ENCODE peak calls at places on chromosomes 13 and 19, in five cellular contexts. X is SK-N-SH; B is CD4-positive, alpha-beta T cell; T is CD8-positive, alpha-beta memory T cell; M is neural progenitor cell. P is an unnamed sample.

GRCh38 chr19:51552996-51553725 is 17.9 kb upstream of the ZNF175 start:
- DNase-seq in B (peak; percentile 16), T (peak; percentile 6), X (peak; percentile 40), M (peak; percentile 88), P (no peak)

GRCh38 chr13:102555914-102556553 is 40.8 kb upstream of the TPP2 start:
- DNase-seq in M (peak; percentile 39), X (peak; percentile 47), T (peak; percentile 19), B (no peak), P (no peak)

GRCh38 chr13:106602178-106602577 is 34.2 kb upstream of the ARGLU1 start:
- DNase-seq in M (no peak), X (no peak), B (no peak), T (no peak), P (no peak)

GRCh38 chr13:67228909-67229308 is 1.2 kb downstream of the PCDH9 start:
- DNase-seq in X (no peak), T (no peak), M (no peak), B (no peak), P (no peak)

GRCh38 chr19:53942001-53942786 is 20.5 kb upstream of the CACNG8 start:
- DNase-seq in T (no peak), X (peak; percentile 78), M (peak; percentile 96), B (no peak), P (no peak)

GRCh38 chr19:41439441-41440222 is at the start of gene DMAC2:
- DNase-seq in M (peak; percentile 99), B (peak; percentile 94), T (peak; percentile 89), X (peak; percentile 94), P (peak; percentile 97)

GRCh38 chr13:50892162-50892944 is 17.2 kb upstream of the RNASEH2B start:
- DNase-seq in T (peak; percentile 36), B (peak; percentile 42), M (no peak), X (no peak), P (no peak)

GRCh38 chr19:35216026-35216832 is 12.3 kb downstream of the FAM187B start:
- DNase-seq in X (no peak), B (no peak), M (no peak), T (no peak), P (no peak)

GRCh38 chr19:19259741-19260140 is 13.4 kb downstream of the TM6SF2 start:
- DNase-seq in X (peak; percentile 80), B (no peak), T (no peak), M (peak; percentile 56), P (peak; percentile 72)

GRCh38 chr13:60009300-60010248 is 154.2 kb downstream of the DIAPH3 start:
- DNase-seq in M (no peak), X (no peak), B (no peak), T (no peak), P (no peak)

GRCh38 chr19:1254081-1254527 is 5.7 kb downstream of the MIDN start:
- DNase-seq in X (no peak), T (no peak), B (no peak), M (no peak), P (peak; percentile 73)

GRCh38 chr19:17137417-17137816 is 61.8 kb downstream of the MYO9B start:
- DNase-seq in T (no peak), X (no peak), B (no peak), M (no peak), P (no peak)

GRCh38 chr13:28493740-28494536 is 990 bp downstream of the FLT1 start:
- DNase-seq in B (no peak), M (peak; percentile 67), X (peak; percentile 28), T (no peak), P (no peak)

GRCh38 chr13:44417446-44417845 is 43.8 kb downstream of the SERP2 start:
- DNase-seq in M (no peak), T (no peak), B (no peak), X (no peak), P (no peak)
- H3K27ac ChIP-seq in M (no peak overlapping the region), T (no peak overlapping the region), B (no peak overlapping the region), X (no peak overlapping the region), P (no peak overlapping the region)

DNA sequence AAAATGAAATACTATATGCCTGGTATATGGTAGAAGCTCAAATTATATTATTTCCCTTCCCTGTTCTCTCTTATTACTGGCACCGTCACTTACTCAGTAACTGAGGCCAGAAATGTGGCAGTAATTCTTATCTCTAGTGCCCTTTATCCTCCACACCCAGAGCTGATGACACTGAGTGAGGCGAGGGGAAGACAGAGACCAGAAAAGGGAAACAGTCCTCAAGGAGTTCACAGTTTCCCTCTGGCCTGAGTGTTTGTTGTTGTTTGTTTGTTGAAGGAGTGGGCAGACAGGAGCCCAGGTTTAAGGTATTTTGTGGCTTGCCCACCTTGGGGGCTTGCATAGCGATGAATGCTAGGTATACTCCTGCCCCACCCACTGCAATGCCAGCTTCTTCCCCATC is 101.5 kb upstream of the FNDC3A start:
- DNase-seq in M (no peak), T (no peak), B (no peak), X (no peak), P (no peak)
- H3K27ac ChIP-seq in M (no peak overlapping the region), T (no peak overlapping the region), B (no peak overlapping the region), X (no peak overlapping the region), P (no peak overlapping the region)

GRCh38 chr19:12763100-12763499 is 11.5 kb downstream of the BEST2 start:
- DNase-seq in B (no peak), T (no peak), M (no peak), X (peak; percentile 11), P (no peak)

GRCh38 chr19:12756150-12756883 is 4.7 kb downstream of the BEST2 start:
- DNase-seq in M (no peak), X (no peak), T (no peak), B (no peak), P (no peak)

GRCh38 chr19:12759686-12760085 is 8.1 kb downstream of the BEST2 start:
- DNase-seq in X (no peak), T (no peak), M (no peak), B (no peak), P (no peak)

GRCh38 chr19:12754465-12755196 is 3.0 kb downstream of the BEST2 start:
- DNase-seq in M (no peak), B (no peak), T (no peak), X (peak; percentile 22), P (no peak)

GRCh38 chr19:12757544-12758274 is 6.1 kb downstream of the BEST2 start:
- DNase-seq in T (peak; percentile 63), B (peak; percentile 50), M (peak; percentile 90), X (peak; percentile 94), P (peak; percentile 68)
- H3K27ac ChIP-seq in T (no peak overlapping the region), B (no peak overlapping the region), M (no peak overlapping the region), X (no peak overlapping the region), P (peak overlapping the region; percentile 58)

GRCh38 chr13:48979892-48980291 is 4.2 kb downstream of the FNDC3A start:
- DNase-seq in M (no peak), X (no peak), B (no peak), T (no peak), P (no peak)

GRCh38 chr13:48977973-48978372 is 2.3 kb downstream of the FNDC3A start:
- DNase-seq in M (no peak), T (no peak), B (no peak), X (no peak), P (no peak)

GRCh38 chr13:48975926-48976676 is 389 bp downstream of the FNDC3A start:
- DNase-seq in M (peak; percentile 90), T (peak; percentile 86), X (peak; percentile 87), B (peak; percentile 80), P (peak; percentile 59)

GRCh38 chr13:48976677-48977625 is 1.2 kb downstream of the FNDC3A start:
- DNase-seq in M (no peak), B (no peak), T (no peak), X (no peak), P (no peak)

GRCh38 chr13:48978942-48979601 is 3.4 kb downstream of the FNDC3A start:
- DNase-seq in M (no peak), B (no peak), X (no peak), T (no peak), P (no peak)
- H3K27ac ChIP-seq in M (no peak overlapping the region), B (no peak overlapping the region), X (peak overlapping the region; percentile 97), T (no peak overlapping the region), P (no peak overlapping the region)

GRCh38 chr19:6076675-6077463 is 33.4 kb downstream of the RFX2 start:
- DNase-seq in B (no peak), M (no peak), T (no peak), X (no peak), P (no peak)

GRCh38 chr19:6071840-6072239 is 38.5 kb downstream of the RFX2 start:
- DNase-seq in X (no peak), B (no peak), M (no peak), T (no peak), P (no peak)

GRCh38 chr19:6073858-6074708 is 36.2 kb downstream of the RFX2 start:
- DNase-seq in X (no peak), B (no peak), T (no peak), M (no peak), P (no peak)

GRCh38 chr19:6076291-6076665 is 34.0 kb downstream of the RFX2 start:
- DNase-seq in X (no peak), T (no peak), B (no peak), M (no peak), P (no peak)

DNA sequence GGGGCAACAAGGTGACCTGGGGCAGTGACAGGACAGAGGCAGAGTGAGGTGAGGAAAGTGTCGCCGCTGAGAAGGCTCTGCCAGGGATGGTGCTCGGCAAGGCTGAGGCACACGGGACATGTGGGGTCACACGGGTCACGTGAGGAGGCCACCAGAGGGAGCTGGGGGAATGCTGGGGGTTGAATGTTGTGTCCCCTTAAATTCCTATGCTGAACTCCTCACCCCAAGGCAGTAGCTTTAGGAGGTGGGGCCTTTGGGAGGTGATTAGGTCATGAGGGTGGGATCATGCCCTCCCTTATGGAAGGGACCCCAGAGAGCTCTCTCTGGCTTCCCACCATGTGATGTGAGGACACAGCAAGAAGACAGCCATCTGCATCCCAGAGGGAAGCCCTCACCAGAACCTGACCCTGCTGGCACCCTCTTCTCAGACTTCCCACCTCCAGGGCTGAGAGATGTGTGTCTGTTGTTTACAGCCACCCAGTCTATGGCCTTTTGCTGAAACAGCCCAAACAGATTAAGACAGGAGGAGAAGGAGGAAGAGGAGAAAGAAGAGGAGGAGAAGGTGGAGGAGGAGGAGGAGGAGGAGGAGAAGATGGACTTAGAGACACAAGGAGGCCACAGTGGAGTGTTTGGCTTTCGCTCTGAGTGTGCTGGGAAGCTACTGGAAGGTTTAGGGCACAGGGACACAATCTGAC is 35.4 kb downstream of the RFX2 start:
- DNase-seq in T (no peak), M (no peak), X (no peak), B (no peak), P (no peak)
- H3K27ac ChIP-seq in T (no peak overlapping the region), M (no peak overlapping the region), X (peak overlapping the region; percentile 91), B (no peak overlapping the region), P (no peak overlapping the region)

DNA sequence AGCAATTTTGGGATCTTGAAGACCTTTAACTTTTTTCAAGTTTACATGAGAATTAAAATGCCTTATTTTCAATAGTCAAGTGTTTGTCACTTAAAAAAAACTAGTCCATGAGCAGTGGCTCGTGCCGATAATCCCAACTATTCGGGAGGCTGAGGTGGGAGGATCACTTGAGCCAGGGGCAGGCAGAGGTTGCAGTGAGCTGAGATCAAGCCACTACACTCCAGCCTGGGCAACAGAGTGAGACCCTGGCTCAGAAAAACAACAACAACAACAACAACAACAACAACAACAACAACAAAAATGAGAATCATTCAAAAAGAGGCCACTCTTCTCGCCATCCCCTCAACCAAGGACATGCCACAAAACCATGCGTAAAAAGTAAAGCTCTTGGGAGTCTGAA is 5.7 kb downstream of the FOXO1 start:
- DNase-seq in X (no peak), M (no peak), B (no peak), T (no peak), P (no peak)
- H3K27ac ChIP-seq in X (no peak overlapping the region), M (no peak overlapping the region), B (no peak overlapping the region), T (no peak overlapping the region), P (no peak overlapping the region)